ENCODE peak calls at places on chromosomes 7 and 10, in five cellular contexts. One of them, this sample, is unnamed.

GRCh38 chr7:69334706-69335105 is 263.6 kb upstream of the AUTS2 start:
- DNase-seq in kidney epithelial cell: no peak
- DNase-seq in choroid plexus epithelial cell: no peak
- DNase-seq in heart left ventricle: no peak
- DNase-seq in left ventricle myocardium inferior: no peak
- DNase-seq in this sample: no peak

GRCh38 chr10:5292196-5292735 is 72.5 kb upstream of the UCN3 start:
- DNase-seq in kidney epithelial cell: no peak
- DNase-seq in choroid plexus epithelial cell: no peak
- DNase-seq in heart left ventricle: peak
- DNase-seq in left ventricle myocardium inferior: no peak
- DNase-seq in this sample: no peak

GRCh38 chr10:17003151-17003550 is 126.5 kb downstream of the CUBN start:
- DNase-seq in kidney epithelial cell: no peak
- DNase-seq in choroid plexus epithelial cell: peak
- DNase-seq in heart left ventricle: no peak
- DNase-seq in left ventricle myocardium inferior: no peak
- DNase-seq in this sample: no peak

GRCh38 chr7:128209229-128210035 is 31.6 kb upstream of the LEP start:
- DNase-seq in kidney epithelial cell: peak
- DNase-seq in choroid plexus epithelial cell: peak
- DNase-seq in heart left ventricle: peak
- DNase-seq in left ventricle myocardium inferior: peak
- DNase-seq in this sample: no peak

GRCh38 chr7:1858435-1859265 is 188.6 kb downstream of the ELFN1 start:
- DNase-seq in kidney epithelial cell: no peak
- DNase-seq in choroid plexus epithelial cell: no peak
- DNase-seq in heart left ventricle: no peak
- DNase-seq in left ventricle myocardium inferior: no peak
- DNase-seq in this sample: no peak

GRCh38 chr7:139523199-139523941 is at the start of gene CLEC2L:
- DNase-seq in kidney epithelial cell: no peak
- DNase-seq in choroid plexus epithelial cell: peak
- DNase-seq in heart left ventricle: no peak
- DNase-seq in left ventricle myocardium inferior: no peak
- DNase-seq in this sample: no peak

GRCh38 chr10:72043016-72043834 is 45.1 kb downstream of the SPOCK2 start:
- DNase-seq in kidney epithelial cell: no peak
- DNase-seq in choroid plexus epithelial cell: peak
- DNase-seq in heart left ventricle: no peak
- DNase-seq in left ventricle myocardium inferior: no peak
- DNase-seq in this sample: no peak

GRCh38 chr7:48171190-48171589 is at the start of gene ABCA13:
- DNase-seq in kidney epithelial cell: no peak
- DNase-seq in choroid plexus epithelial cell: peak
- DNase-seq in heart left ventricle: no peak
- DNase-seq in left ventricle myocardium inferior: no peak
- DNase-seq in this sample: no peak

GRCh38 chr7:79361214-79361613 is 92.3 kb downstream of the MAGI2 start:
- DNase-seq in kidney epithelial cell: no peak
- DNase-seq in choroid plexus epithelial cell: no peak
- DNase-seq in heart left ventricle: no peak
- DNase-seq in left ventricle myocardium inferior: no peak
- DNase-seq in this sample: no peak

GRCh38 chr10:3136336-3136735 is 36.2 kb downstream of the PITRM1 start:
- DNase-seq in kidney epithelial cell: no peak
- DNase-seq in choroid plexus epithelial cell: no peak
- DNase-seq in heart left ventricle: peak
- DNase-seq in left ventricle myocardium inferior: peak
- DNase-seq in this sample: no peak

GRCh38 chr7:1099154-1099542 is 11.2 kb downstream of the GPER1 start:
- DNase-seq in kidney epithelial cell: no peak
- DNase-seq in choroid plexus epithelial cell: no peak
- DNase-seq in heart left ventricle: no peak
- DNase-seq in left ventricle myocardium inferior: no peak
- DNase-seq in this sample: no peak

GRCh38 chr10:13837966-13838365 is 251.2 kb downstream of the PRPF18 start:
- DNase-seq in kidney epithelial cell: no peak
- DNase-seq in choroid plexus epithelial cell: no peak
- DNase-seq in heart left ventricle: no peak
- DNase-seq in left ventricle myocardium inferior: no peak
- DNase-seq in this sample: no peak

GRCh38 chr10:6398419-6398818 is 181.7 kb downstream of the PRKCQ start:
- DNase-seq in kidney epithelial cell: no peak
- DNase-seq in choroid plexus epithelial cell: no peak
- DNase-seq in heart left ventricle: no peak
- DNase-seq in left ventricle myocardium inferior: no peak
- DNase-seq in this sample: no peak

GRCh38 chr7:134478707-134479106 is 19.8 kb upstream of the AKR1B1 start:
- DNase-seq in kidney epithelial cell: no peak
- DNase-seq in choroid plexus epithelial cell: peak
- DNase-seq in heart left ventricle: no peak
- DNase-seq in left ventricle myocardium inferior: no peak
- DNase-seq in this sample: no peak

GRCh38 chr7:51013861-51014511 is 231.3 kb upstream of the GRB10 start:
- DNase-seq in kidney epithelial cell: no peak
- DNase-seq in choroid plexus epithelial cell: no peak
- DNase-seq in heart left ventricle: peak
- DNase-seq in left ventricle myocardium inferior: no peak
- DNase-seq in this sample: no peak

GRCh38 chr10:47361293-47361692 is 13.1 kb downstream of the RBP3 start:
- DNase-seq in kidney epithelial cell: no peak
- DNase-seq in choroid plexus epithelial cell: peak
- DNase-seq in heart left ventricle: no peak
- DNase-seq in left ventricle myocardium inferior: no peak
- DNase-seq in this sample: no peak

GRCh38 chr10:79319372-79319771 is 27.9 kb upstream of the PPIF start:
- DNase-seq in kidney epithelial cell: no peak
- DNase-seq in choroid plexus epithelial cell: no peak
- DNase-seq in heart left ventricle: no peak
- DNase-seq in left ventricle myocardium inferior: no peak
- DNase-seq in this sample: no peak

GRCh38 chr10:79315602-79315920 is 31.7 kb upstream of the PPIF start:
- DNase-seq in kidney epithelial cell: no peak
- DNase-seq in choroid plexus epithelial cell: no peak
- DNase-seq in heart left ventricle: no peak
- DNase-seq in left ventricle myocardium inferior: no peak
- DNase-seq in this sample: no peak

GRCh38 chr10:79318369-79318768 is 28.9 kb upstream of the PPIF start:
- DNase-seq in kidney epithelial cell: no peak
- DNase-seq in choroid plexus epithelial cell: no peak
- DNase-seq in heart left ventricle: no peak
- DNase-seq in left ventricle myocardium inferior: no peak
- DNase-seq in this sample: no peak

GRCh38 chr10:79314761-79315601 is 32.3 kb upstream of the PPIF start:
- DNase-seq in kidney epithelial cell: no peak
- DNase-seq in choroid plexus epithelial cell: no peak
- DNase-seq in heart left ventricle: no peak
- DNase-seq in left ventricle myocardium inferior: no peak
- DNase-seq in this sample: no peak

GRCh38 chr10:79316671-79317431 is 30.4 kb upstream of the PPIF start:
- DNase-seq in kidney epithelial cell: no peak
- DNase-seq in choroid plexus epithelial cell: peak
- DNase-seq in heart left ventricle: no peak
- DNase-seq in left ventricle myocardium inferior: no peak
- DNase-seq in this sample: no peak
- TF ChIP-seq CTCF in kidney epithelial cell: peak
- TF ChIP-seq CTCF in choroid plexus epithelial cell: no peak
- TF ChIP-seq CTCF in heart left ventricle: no peak
- TF ChIP-seq CTCF in left ventricle myocardium inferior: no peak
- TF ChIP-seq CTCF in this sample: no peak

DNA sequence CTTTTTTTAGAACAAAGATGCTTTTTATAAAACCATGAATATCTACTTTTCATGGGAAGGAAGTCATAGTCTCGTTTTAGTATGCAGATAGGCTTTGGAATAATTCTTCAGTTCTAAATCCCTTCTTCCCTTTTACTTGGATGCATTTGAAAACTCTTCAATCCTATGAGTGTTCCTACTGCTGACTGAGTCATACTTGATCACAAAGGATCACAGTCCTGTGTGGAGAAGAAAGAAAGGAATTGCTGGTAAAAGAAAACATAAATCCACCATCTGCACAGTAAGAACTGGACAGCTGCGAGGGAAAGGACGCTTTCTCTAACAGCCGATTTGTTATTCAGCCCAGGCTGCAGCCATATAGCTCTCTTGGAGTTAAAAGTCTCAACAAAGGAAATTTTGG is 209.9 kb downstream of the SEMA3E start:
- DNase-seq in kidney epithelial cell: no peak
- DNase-seq in choroid plexus epithelial cell: no peak
- DNase-seq in heart left ventricle: no peak
- DNase-seq in left ventricle myocardium inferior: no peak
- DNase-seq in this sample: no peak
- H3K4me3 ChIP-seq in kidney epithelial cell: no peak
- H3K4me3 ChIP-seq in choroid plexus epithelial cell: no peak
- H3K4me3 ChIP-seq in heart left ventricle: no peak
- H3K4me3 ChIP-seq in left ventricle myocardium inferior: no peak
- H3K4me3 ChIP-seq in this sample: no peak

DNA sequence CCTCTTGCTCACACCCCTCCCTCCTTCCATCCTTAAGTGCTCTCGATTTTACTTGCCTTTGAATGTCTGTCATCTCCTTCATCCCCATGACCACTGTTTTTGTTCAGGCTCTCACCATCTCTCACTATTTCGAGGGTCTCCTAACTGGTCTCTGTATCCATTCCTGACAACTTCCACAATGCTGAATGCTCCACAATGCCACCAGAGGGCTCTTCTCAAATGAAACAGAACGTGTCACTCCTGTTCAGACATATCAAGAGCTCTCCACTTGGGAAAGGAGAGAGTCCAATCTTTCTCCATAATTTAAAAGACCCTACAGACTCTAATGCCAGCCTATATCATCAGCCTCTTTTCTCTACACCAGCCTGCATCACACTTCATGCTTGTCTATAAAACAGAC is 9.0 kb upstream of the SLC13A1 start:
- DNase-seq in kidney epithelial cell: no peak
- DNase-seq in choroid plexus epithelial cell: peak
- DNase-seq in heart left ventricle: no peak
- DNase-seq in left ventricle myocardium inferior: no peak
- DNase-seq in this sample: no peak
- TF ChIP-seq CTCF in kidney epithelial cell: peak
- TF ChIP-seq CTCF in choroid plexus epithelial cell: peak
- TF ChIP-seq CTCF in heart left ventricle: peak
- TF ChIP-seq CTCF in left ventricle myocardium inferior: peak
- TF ChIP-seq CTCF in this sample: no peak

DNA sequence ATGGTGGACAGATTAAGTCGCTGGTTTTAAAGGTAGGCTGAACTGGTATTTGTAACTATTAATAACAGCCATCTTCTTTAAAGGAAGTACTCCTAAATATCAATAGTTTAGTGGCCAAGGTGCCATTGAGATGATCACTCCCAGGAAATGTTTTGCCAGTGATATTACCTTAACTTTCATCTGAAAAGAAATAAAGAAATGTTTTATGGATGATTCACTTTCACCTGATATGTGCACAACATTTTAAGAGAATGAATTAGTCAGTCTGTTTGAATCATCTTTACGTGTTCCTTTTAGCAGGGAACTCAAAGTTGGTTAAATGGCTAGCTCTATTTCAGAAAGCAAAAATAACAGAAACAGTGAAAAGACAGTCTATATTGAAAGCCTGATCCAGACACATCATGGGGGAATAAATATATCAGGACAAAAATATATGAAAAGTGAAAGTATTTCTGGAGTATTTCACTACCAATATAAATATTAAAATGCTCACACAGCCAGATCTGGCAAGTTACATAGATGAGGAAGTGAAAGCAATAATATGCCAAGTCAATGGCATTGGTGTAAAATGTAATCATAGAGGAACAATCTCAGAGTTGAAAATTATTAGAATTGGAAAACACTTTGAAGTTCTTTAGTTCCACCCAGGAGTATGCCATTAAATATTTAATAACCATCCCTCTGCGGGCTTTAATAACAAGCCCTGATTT is 20.8 kb downstream of the MET start:
- DNase-seq in kidney epithelial cell: no peak
- DNase-seq in choroid plexus epithelial cell: peak
- DNase-seq in heart left ventricle: no peak
- DNase-seq in left ventricle myocardium inferior: no peak
- DNase-seq in this sample: no peak
- H3K4me3 ChIP-seq in kidney epithelial cell: no peak
- H3K4me3 ChIP-seq in choroid plexus epithelial cell: no peak
- H3K4me3 ChIP-seq in heart left ventricle: no peak
- H3K4me3 ChIP-seq in left ventricle myocardium inferior: no peak
- H3K4me3 ChIP-seq in this sample: no peak

GRCh38 chr7:123916240-123916724 is 8.8 kb upstream of the SPAM1 start:
- DNase-seq in kidney epithelial cell: peak
- DNase-seq in choroid plexus epithelial cell: peak
- DNase-seq in heart left ventricle: no peak
- DNase-seq in left ventricle myocardium inferior: no peak
- DNase-seq in this sample: no peak
- TF ChIP-seq CTCF in kidney epithelial cell: peak
- TF ChIP-seq CTCF in choroid plexus epithelial cell: peak
- TF ChIP-seq CTCF in heart left ventricle: peak
- TF ChIP-seq CTCF in left ventricle myocardium inferior: peak
- TF ChIP-seq CTCF in this sample: no peak

GRCh38 chr7:44103941-44104879 is at the start of gene AEBP1:
- DNase-seq in kidney epithelial cell: no peak
- DNase-seq in choroid plexus epithelial cell: peak
- DNase-seq in heart left ventricle: peak
- DNase-seq in left ventricle myocardium inferior: no peak
- DNase-seq in this sample: no peak

GRCh38 chr7:44107116-44107960 is 3.2 kb downstream of the AEBP1 start:
- DNase-seq in kidney epithelial cell: no peak
- DNase-seq in choroid plexus epithelial cell: no peak
- DNase-seq in heart left ventricle: no peak
- DNase-seq in left ventricle myocardium inferior: no peak
- DNase-seq in this sample: no peak

GRCh38 chr7:44104880-44105771 is 981 bp downstream of the AEBP1 start:
- DNase-seq in kidney epithelial cell: peak
- DNase-seq in choroid plexus epithelial cell: peak
- DNase-seq in heart left ventricle: no peak
- DNase-seq in left ventricle myocardium inferior: no peak
- DNase-seq in this sample: no peak

GRCh38 chr7:44106311-44107065 is 2.3 kb downstream of the AEBP1 start:
- DNase-seq in kidney epithelial cell: no peak
- DNase-seq in choroid plexus epithelial cell: no peak
- DNase-seq in heart left ventricle: no peak
- DNase-seq in left ventricle myocardium inferior: no peak
- DNase-seq in this sample: no peak

GRCh38 chr7:44105832-44106231 is 1.7 kb downstream of the AEBP1 start:
- DNase-seq in kidney epithelial cell: no peak
- DNase-seq in choroid plexus epithelial cell: no peak
- DNase-seq in heart left ventricle: no peak
- DNase-seq in left ventricle myocardium inferior: no peak
- DNase-seq in this sample: no peak
- H3K4me3 ChIP-seq in kidney epithelial cell: peak
- H3K4me3 ChIP-seq in choroid plexus epithelial cell: peak
- H3K4me3 ChIP-seq in heart left ventricle: peak
- H3K4me3 ChIP-seq in left ventricle myocardium inferior: peak
- H3K4me3 ChIP-seq in this sample: peak

This sample was measured in AG04449.